ENCODE peak calls at places on chromosomes 3 and 15, in nine cellular contexts. O, N, Z, T, E, D, I, K and Q are unnamed samples.
A peak's percentile ranks its signal among the peaks of the same experiment; 100 is the strongest.

GRCh38 chr3:178512627-178513026 is 23.6 kb upstream of the KCNMB2 start:
- DNase-seq in D (no peak), I (no peak), K (no peak), T (no peak), O (no peak), E (no peak), Z (no peak), N (no peak), Q (no peak)

GRCh38 chr3:141441381-141442365 is 45.2 kb upstream of the RASA2 start:
- DNase-seq in D (peak; percentile 86), Z (peak; percentile 67), O (no peak), T (peak; percentile 69), I (peak; percentile 91), N (peak; percentile 66), E (peak; percentile 90), K (peak; percentile 22), Q (peak; percentile 60)

GRCh38 chr3:69166446-69166845 is 44.1 kb upstream of the LMOD3 start:
- DNase-seq in O (no peak), T (no peak), D (no peak), I (no peak), Z (no peak), N (no peak), E (no peak), K (no peak), Q (no peak)

GRCh38 chr3:36729204-36730056 is 34.9 kb downstream of the DCLK3 start:
- DNase-seq in O (no peak), E (no peak), N (peak; percentile 61), T (no peak), K (peak; percentile 27), Z (no peak), D (no peak), I (peak; percentile 81), Q (no peak)

GRCh38 chr15:45540531-45540930 is 18.0 kb upstream of the SLC30A4 start:
- DNase-seq in N (no peak), T (no peak), D (no peak), I (no peak), O (no peak), Z (no peak), K (no peak), E (no peak), Q (no peak)

GRCh38 chr3:160097478-160097877 is 108.8 kb downstream of the IL12A start:
- DNase-seq in D (no peak), E (no peak), T (no peak), I (no peak), Z (no peak), K (no peak), N (no peak), O (no peak), Q (no peak)

GRCh38 chr3:171113716-171114115 is 87.2 kb upstream of the SLC2A2 start:
- DNase-seq in E (no peak), K (no peak), N (peak; percentile 8), D (no peak), O (no peak), I (no peak), Z (no peak), T (no peak), Q (no peak)

GRCh38 chr3:141279074-141279945 is 47.7 kb downstream of the PXYLP1 start:
- DNase-seq in T (no peak), E (no peak), K (no peak), N (peak; percentile 41), O (no peak), D (no peak), I (peak; percentile 30), Z (no peak), Q (no peak)

GRCh38 chr15:67091073-67091965 is 25.9 kb downstream of the SMAD3 start:
- DNase-seq in N (peak; percentile 89), I (peak; percentile 88), O (peak; percentile 83), D (peak; percentile 76), K (no peak), Z (peak; percentile 82), E (no peak), T (no peak), Q (peak; percentile 70)

GRCh38 chr3:46454209-46454595 is 10.5 kb downstream of the LTF start:
- DNase-seq in T (no peak), N (no peak), E (no peak), O (no peak), Z (no peak), D (no peak), I (no peak), K (no peak), Q (no peak)

GRCh38 chr3:8599146-8599545 is 45.5 kb downstream of the SSUH2 start:
- DNase-seq in N (no peak), O (no peak), D (no peak), K (no peak), I (no peak), T (no peak), E (no peak), Z (no peak), Q (no peak)

GRCh38 chr3:111851511-111851954 is 7.5 kb upstream of the PHLDB2 start:
- DNase-seq in E (no peak), Z (no peak), K (no peak), N (no peak), T (no peak), D (peak; percentile 50), O (no peak), I (peak; percentile 61), Q (no peak)

GRCh38 chr3:1195922-1196321 is 103.1 kb downstream of the CNTN6 start:
- DNase-seq in Z (peak; percentile 57), K (no peak), T (peak; percentile 10), I (peak; percentile 93), D (no peak), O (no peak), N (no peak), E (no peak), Q (no peak)

GRCh38 chr3:186247821-186248814 is 113.9 kb downstream of the DGKG start:
- DNase-seq in E (no peak), T (no peak), K (no peak), N (no peak), D (peak; percentile 67), I (no peak), Z (no peak), O (no peak), Q (no peak)

GRCh38 chr15:101059381-101060341 is 140.5 kb downstream of the LRRK1 start:
- DNase-seq in K (no peak), N (no peak), I (no peak), E (peak; percentile 44), T (no peak), O (peak; percentile 34), D (no peak), Z (no peak), Q (no peak)

GRCh38 chr15:69424748-69425413 is 10.7 kb downstream of the KIF23 start:
- DNase-seq in O (no peak), Z (no peak), N (no peak), E (no peak), D (no peak), I (no peak), K (no peak), T (no peak), Q (no peak)

GRCh38 chr3:155416500-155417118 is 123.1 kb upstream of the STRIT1 start:
- DNase-seq in D (no peak), O (no peak), E (no peak), I (peak; percentile 12), K (peak; percentile 8), N (peak; percentile 68), T (no peak), Z (no peak), Q (no peak)

GRCh38 chr15:71048913-71049675 is 66.2 kb upstream of the THSD4 start:
- DNase-seq in D (no peak), E (no peak), T (no peak), I (peak; percentile 94), O (no peak), Z (no peak), K (no peak), N (no peak), Q (no peak)

GRCh38 chr3:101466465-101467309 is 46.3 kb downstream of the SENP7 start:
- DNase-seq in K (no peak), Z (peak; percentile 44), O (peak; percentile 61), D (no peak), N (peak; percentile 21), I (no peak), T (no peak), E (peak; percentile 74), Q (no peak)

GRCh38 chr3:127000792-127001191 is 17.9 kb downstream of the PLXNA1 start:
- DNase-seq in T (no peak), D (no peak), O (no peak), I (no peak), K (no peak), N (no peak), E (no peak), Z (no peak), Q (no peak)
- H3K4me1 ChIP-seq in T (peaks cover 16% of the 10 kb centered on the region), D (no peaks in the 10 kb centered on the region), O (no peaks in the 10 kb centered on the region), I (peaks cover 22% of the 10 kb centered on the region), K (peaks cover 7% of the 10 kb centered on the region), N (no peaks in the 10 kb centered on the region), E (peaks cover 13% of the 10 kb centered on the region), Z (peaks cover 15% of the 10 kb centered on the region), Q (peaks cover 16% of the 10 kb centered on the region)

GRCh38 chr3:16302082-16302631 is 37.1 kb downstream of the OXNAD1 start:
- DNase-seq in K (no peak), N (no peak), E (no peak), T (no peak), I (no peak), O (no peak), Z (no peak), D (no peak), Q (no peak)
- H3K4me3 ChIP-seq in K (no peak overlapping the region), N (no peak overlapping the region), E (no peak overlapping the region), T (no peak overlapping the region), I (no peak overlapping the region), O (no peak overlapping the region), Z (no peak overlapping the region), D (no peak overlapping the region), Q (no peak overlapping the region)

GRCh38 chr15:85025516-85026279 is 44.0 kb downstream of the PDE8A start:
- DNase-seq in Z (no peak), N (no peak), E (no peak), O (no peak), T (no peak), D (no peak), I (no peak), K (no peak), Q (no peak)

GRCh38 chr15:85024003-85024402 is 42.3 kb downstream of the PDE8A start:
- DNase-seq in E (no peak), T (no peak), O (no peak), D (no peak), N (no peak), K (no peak), I (no peak), Z (no peak), Q (no peak)

GRCh38 chr15:85024509-85025336 is 43.1 kb downstream of the PDE8A start:
- DNase-seq in K (no peak), T (no peak), N (peak; percentile 41), Z (no peak), E (no peak), O (no peak), D (no peak), I (peak; percentile 42), Q (no peak)

GRCh38 chr15:85021409-85021808 is 39.8 kb downstream of the PDE8A start:
- DNase-seq in T (no peak), K (no peak), Z (no peak), O (no peak), I (no peak), E (no peak), N (no peak), D (no peak), Q (no peak)

GRCh38 chr15:85022860-85023403 is 41.3 kb downstream of the PDE8A start:
- DNase-seq in T (no peak), D (no peak), O (no peak), I (no peak), E (no peak), K (no peak), N (no peak), Z (no peak), Q (no peak)
- H3K27ac ChIP-seq in T (no peak overlapping the region), D (no peak overlapping the region), O (peak overlapping the region; percentile 5), I (no peak overlapping the region), E (no peak overlapping the region), K (no peak overlapping the region), N (no peak overlapping the region), Z (no peak overlapping the region), Q (no peak overlapping the region)

GRCh38 chr3:136186330-136186729 is 9.8 kb downstream of the MSL2 start:
- DNase-seq in K (no peak), N (no peak), E (no peak), I (no peak), D (no peak), T (no peak), O (no peak), Z (no peak), Q (no peak)
- H3K4me1 ChIP-seq in K (peaks cover 56% of the 10 kb centered on the region), N (peaks cover 45% of the 10 kb centered on the region), E (no peaks in the 10 kb centered on the region), I (peaks cover 7% of the 10 kb centered on the region), D (peaks cover 14% of the 10 kb centered on the region), T (peaks cover 50% of the 10 kb centered on the region), O (peaks cover 23% of the 10 kb centered on the region), Z (peaks cover 80% of the 10 kb centered on the region), Q (peaks cover 31% of the 10 kb centered on the region)